ENCODE peak calls at places on chromosomes 4 and X, in five cellular contexts. One of them, this sample, is unnamed.

GRCh38 chr4:33780952-33781655 is 2463.2 kb downstream of the ARAP2 start:
- DNase-seq in progenitor cell of endocrine pancreas: no peak
- DNase-seq in activated B cell treated with CpG ODN at 0.5 μM for 24 hours: no peak
- DNase-seq in GM10248: no peak
- DNase-seq in nephron progenitor cell: no peak
- DNase-seq in this sample: no peak

GRCh38 chrX:134931550-134931949 is 59.2 kb upstream of the SMIM10 start:
- DNase-seq in progenitor cell of endocrine pancreas: no peak
- DNase-seq in activated B cell treated with CpG ODN at 0.5 μM for 24 hours: no peak
- DNase-seq in GM10248: no peak
- DNase-seq in nephron progenitor cell: no peak
- DNase-seq in this sample: no peak

GRCh38 chr4:128393111-128393704 is 105.6 kb upstream of the PGRMC2 start:
- DNase-seq in progenitor cell of endocrine pancreas: no peak
- DNase-seq in activated B cell treated with CpG ODN at 0.5 μM for 24 hours: no peak
- DNase-seq in GM10248: no peak
- DNase-seq in nephron progenitor cell: no peak
- DNase-seq in this sample: no peak

GRCh38 chrX:16606142-16606720 is 43.7 kb upstream of the S100G start:
- DNase-seq in progenitor cell of endocrine pancreas: no peak
- DNase-seq in activated B cell treated with CpG ODN at 0.5 μM for 24 hours: no peak
- DNase-seq in GM10248: no peak
- DNase-seq in nephron progenitor cell: no peak
- DNase-seq in this sample: no peak

GRCh38 chr4:115361781-115362180 is 248.4 kb upstream of the NDST4 start:
- DNase-seq in progenitor cell of endocrine pancreas: no peak
- DNase-seq in activated B cell treated with CpG ODN at 0.5 μM for 24 hours: no peak
- DNase-seq in GM10248: no peak
- DNase-seq in nephron progenitor cell: no peak
- DNase-seq in this sample: no peak

GRCh38 chr4:144295286-144295995 is 154.9 kb upstream of the GYPA start:
- DNase-seq in progenitor cell of endocrine pancreas: no peak
- DNase-seq in activated B cell treated with CpG ODN at 0.5 μM for 24 hours: no peak
- DNase-seq in GM10248: no peak
- DNase-seq in nephron progenitor cell: no peak
- DNase-seq in this sample: no peak

GRCh38 chr4:122041312-122041711 is 89.5 kb upstream of the TRPC3 start:
- DNase-seq in progenitor cell of endocrine pancreas: no peak
- DNase-seq in activated B cell treated with CpG ODN at 0.5 μM for 24 hours: no peak
- DNase-seq in GM10248: no peak
- DNase-seq in nephron progenitor cell: no peak
- DNase-seq in this sample: no peak

GRCh38 chrX:100695302-100695701 is 36.6 kb downstream of the SYTL4 start:
- DNase-seq in progenitor cell of endocrine pancreas: no peak
- DNase-seq in activated B cell treated with CpG ODN at 0.5 μM for 24 hours: no peak
- DNase-seq in GM10248: no peak
- DNase-seq in nephron progenitor cell: no peak
- DNase-seq in this sample: no peak

GRCh38 chrX:43002526-43003203 is 224.7 kb upstream of the PPP1R2C start:
- DNase-seq in progenitor cell of endocrine pancreas: no peak
- DNase-seq in activated B cell treated with CpG ODN at 0.5 μM for 24 hours: no peak
- DNase-seq in GM10248: peak; percentile 10
- DNase-seq in nephron progenitor cell: no peak
- DNase-seq in this sample: no peak

GRCh38 chr4:113433116-113433515 is 328.4 kb downstream of the CAMK2D start:
- DNase-seq in progenitor cell of endocrine pancreas: no peak
- DNase-seq in activated B cell treated with CpG ODN at 0.5 μM for 24 hours: no peak
- DNase-seq in GM10248: no peak
- DNase-seq in nephron progenitor cell: no peak
- DNase-seq in this sample: no peak

GRCh38 chr4:86846921-86847320 is 2.3 kb downstream of the SLC10A6 start:
- DNase-seq in progenitor cell of endocrine pancreas: no peak
- DNase-seq in activated B cell treated with CpG ODN at 0.5 μM for 24 hours: no peak
- DNase-seq in GM10248: no peak
- DNase-seq in nephron progenitor cell: no peak
- DNase-seq in this sample: no peak

GRCh38 chr4:151887816-151888180 is 127.0 kb upstream of the GATB start:
- DNase-seq in progenitor cell of endocrine pancreas: no peak
- DNase-seq in activated B cell treated with CpG ODN at 0.5 μM for 24 hours: no peak
- DNase-seq in GM10248: no peak
- DNase-seq in nephron progenitor cell: no peak
- DNase-seq in this sample: no peak

GRCh38 chrX:65706041-65706828 is 38.8 kb downstream of the MSN start:
- DNase-seq in progenitor cell of endocrine pancreas: no peak
- DNase-seq in activated B cell treated with CpG ODN at 0.5 μM for 24 hours: peak; percentile 34
- DNase-seq in GM10248: peak; percentile 30
- DNase-seq in nephron progenitor cell: no peak
- DNase-seq in this sample: peak; percentile 46

GRCh38 chr4:153064571-153064970 is 128.4 kb downstream of the FHDC1 start:
- DNase-seq in progenitor cell of endocrine pancreas: no peak
- DNase-seq in activated B cell treated with CpG ODN at 0.5 μM for 24 hours: no peak
- DNase-seq in GM10248: no peak
- DNase-seq in nephron progenitor cell: no peak
- DNase-seq in this sample: no peak

GRCh38 chrX:107565916-107566602 is 62.3 kb upstream of the PRPS1 start:
- DNase-seq in progenitor cell of endocrine pancreas: peak; percentile 16
- DNase-seq in activated B cell treated with CpG ODN at 0.5 μM for 24 hours: no peak
- DNase-seq in GM10248: no peak
- DNase-seq in nephron progenitor cell: peak; percentile 25
- DNase-seq in this sample: no peak

GRCh38 chrX:119503484-119503861 is 35.2 kb downstream of the SLC25A5 start:
- DNase-seq in progenitor cell of endocrine pancreas: no peak
- DNase-seq in activated B cell treated with CpG ODN at 0.5 μM for 24 hours: no peak
- DNase-seq in GM10248: no peak
- DNase-seq in nephron progenitor cell: no peak
- DNase-seq in this sample: no peak

GRCh38 chr4:1899149-1900086 is 28.2 kb downstream of the NSD2 start:
- DNase-seq in progenitor cell of endocrine pancreas: peak; percentile 52
- DNase-seq in activated B cell treated with CpG ODN at 0.5 μM for 24 hours: peak; percentile 44
- DNase-seq in GM10248: peak; percentile 87
- DNase-seq in nephron progenitor cell: peak; percentile 75
- DNase-seq in this sample: peak; percentile 64

GRCh38 chr4:1896658-1896991 is 25.4 kb downstream of the NSD2 start:
- DNase-seq in progenitor cell of endocrine pancreas: no peak
- DNase-seq in activated B cell treated with CpG ODN at 0.5 μM for 24 hours: no peak
- DNase-seq in GM10248: no peak
- DNase-seq in nephron progenitor cell: no peak
- DNase-seq in this sample: no peak

GRCh38 chr4:1895971-1896657 is 24.9 kb downstream of the NSD2 start:
- DNase-seq in progenitor cell of endocrine pancreas: no peak
- DNase-seq in activated B cell treated with CpG ODN at 0.5 μM for 24 hours: no peak
- DNase-seq in GM10248: no peak
- DNase-seq in nephron progenitor cell: no peak
- DNase-seq in this sample: no peak

GRCh38 chr4:1898681-1899080 is 27.5 kb downstream of the NSD2 start:
- DNase-seq in progenitor cell of endocrine pancreas: no peak
- DNase-seq in activated B cell treated with CpG ODN at 0.5 μM for 24 hours: no peak
- DNase-seq in GM10248: peak; percentile 19
- DNase-seq in nephron progenitor cell: no peak
- DNase-seq in this sample: no peak

DNA sequence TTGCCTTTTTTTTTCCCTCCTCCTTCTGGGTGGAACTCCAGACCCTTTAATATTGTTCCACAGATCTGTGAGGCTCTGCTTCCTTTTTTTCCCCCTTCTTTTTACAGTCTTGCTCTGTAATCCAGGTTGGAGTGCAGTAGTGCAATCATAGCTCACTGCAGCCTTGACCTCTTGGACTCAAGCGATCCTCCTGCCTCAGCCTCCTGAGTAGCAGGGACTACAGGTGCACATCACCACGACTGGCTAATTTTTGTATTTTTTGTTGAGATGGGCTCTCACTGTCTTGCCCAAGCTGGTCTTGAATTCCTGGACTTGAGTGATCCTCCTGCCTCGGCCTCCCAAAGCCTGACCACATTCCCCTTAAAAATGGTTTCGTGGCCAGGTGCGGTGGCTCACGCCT is 26.8 kb downstream of the NSD2 start:
- DNase-seq in progenitor cell of endocrine pancreas: no peak
- DNase-seq in activated B cell treated with CpG ODN at 0.5 μM for 24 hours: no peak
- DNase-seq in GM10248: no peak
- DNase-seq in nephron progenitor cell: no peak
- DNase-seq in this sample: no peak
- TF ChIP-seq CTCF in progenitor cell of endocrine pancreas: no peak
- TF ChIP-seq CTCF in activated B cell treated with CpG ODN at 0.5 μM for 24 hours: no peak
- TF ChIP-seq CTCF in GM10248: no peak
- TF ChIP-seq CTCF in nephron progenitor cell: no peak
- TF ChIP-seq CTCF in this sample: no peak

GRCh38 chr4:156476359-156476758 is 495.2 kb downstream of the PDGFC start:
- DNase-seq in progenitor cell of endocrine pancreas: no peak
- DNase-seq in activated B cell treated with CpG ODN at 0.5 μM for 24 hours: no peak
- DNase-seq in GM10248: no peak
- DNase-seq in nephron progenitor cell: no peak
- DNase-seq in this sample: no peak

GRCh38 chr4:156473175-156473574 is 498.4 kb downstream of the PDGFC start:
- DNase-seq in progenitor cell of endocrine pancreas: no peak
- DNase-seq in activated B cell treated with CpG ODN at 0.5 μM for 24 hours: no peak
- DNase-seq in GM10248: no peak
- DNase-seq in nephron progenitor cell: no peak
- DNase-seq in this sample: no peak

GRCh38 chr4:156472624-156473023 is 499.0 kb downstream of the PDGFC start:
- DNase-seq in progenitor cell of endocrine pancreas: no peak
- DNase-seq in activated B cell treated with CpG ODN at 0.5 μM for 24 hours: no peak
- DNase-seq in GM10248: no peak
- DNase-seq in nephron progenitor cell: no peak
- DNase-seq in this sample: no peak

DNA sequence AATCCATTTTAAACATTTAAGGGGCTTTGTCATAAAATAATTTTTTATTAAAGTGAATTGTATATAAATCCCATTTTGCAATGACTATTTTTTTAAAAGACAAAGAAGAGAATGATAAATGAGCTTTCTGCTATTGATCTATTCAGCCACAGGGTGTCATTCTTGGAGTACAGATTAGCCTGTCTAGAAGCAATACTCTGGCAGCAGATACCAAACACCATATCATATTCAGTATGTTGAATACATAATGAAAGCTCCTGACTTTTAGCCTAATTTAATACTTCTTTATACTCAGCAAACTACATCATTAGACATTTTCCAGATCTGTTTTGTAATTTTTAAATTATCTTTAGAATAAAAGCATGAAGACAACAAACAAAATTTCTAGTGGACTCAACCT is 496.3 kb downstream of the PDGFC start:
- DNase-seq in progenitor cell of endocrine pancreas: no peak
- DNase-seq in activated B cell treated with CpG ODN at 0.5 μM for 24 hours: no peak
- DNase-seq in GM10248: no peak
- DNase-seq in nephron progenitor cell: no peak
- DNase-seq in this sample: no peak
- TF ChIP-seq CTCF in progenitor cell of endocrine pancreas: peak; percentile 30
- TF ChIP-seq CTCF in activated B cell treated with CpG ODN at 0.5 μM for 24 hours: no peak
- TF ChIP-seq CTCF in GM10248: peak; percentile 14
- TF ChIP-seq CTCF in nephron progenitor cell: no peak
- TF ChIP-seq CTCF in this sample: no peak

GRCh38 chrX:23079347-23079746 is 79.6 kb downstream of the DDX53 start:
- DNase-seq in progenitor cell of endocrine pancreas: no peak
- DNase-seq in activated B cell treated with CpG ODN at 0.5 μM for 24 hours: no peak
- DNase-seq in GM10248: no peak
- DNase-seq in nephron progenitor cell: no peak
- DNase-seq in this sample: no peak
- TF ChIP-seq CTCF in progenitor cell of endocrine pancreas: no peak
- TF ChIP-seq CTCF in activated B cell treated with CpG ODN at 0.5 μM for 24 hours: no peak
- TF ChIP-seq CTCF in GM10248: no peak
- TF ChIP-seq CTCF in nephron progenitor cell: no peak
- TF ChIP-seq CTCF in this sample: no peak

DNA sequence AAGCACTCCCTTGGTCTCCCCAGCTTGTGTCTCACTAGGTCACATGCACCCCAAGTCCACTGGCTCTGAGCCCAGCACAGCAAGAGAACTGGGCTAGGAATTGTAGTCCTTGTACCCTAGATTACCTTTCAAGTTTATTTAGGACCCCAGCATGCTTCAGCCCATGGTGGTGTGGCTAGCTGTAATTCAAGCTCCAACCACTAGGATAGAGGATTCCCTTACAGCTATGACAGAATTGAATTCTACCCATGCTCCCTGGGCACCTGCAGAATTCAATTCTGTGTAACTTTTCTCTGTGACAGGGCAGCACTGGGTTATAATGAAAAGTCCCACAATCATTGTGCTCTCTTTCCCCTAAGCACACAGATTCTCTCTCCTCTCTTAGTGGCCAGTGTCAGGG is 253.8 kb upstream of the DMD start:
- DNase-seq in progenitor cell of endocrine pancreas: no peak
- DNase-seq in activated B cell treated with CpG ODN at 0.5 μM for 24 hours: no peak
- DNase-seq in GM10248: no peak
- DNase-seq in nephron progenitor cell: no peak
- DNase-seq in this sample: no peak
- TF ChIP-seq CTCF in progenitor cell of endocrine pancreas: peak; percentile 28
- TF ChIP-seq CTCF in activated B cell treated with CpG ODN at 0.5 μM for 24 hours: no peak
- TF ChIP-seq CTCF in GM10248: no peak
- TF ChIP-seq CTCF in nephron progenitor cell: no peak
- TF ChIP-seq CTCF in this sample: no peak

GRCh38 chr4:159256037-159256436 is 153.2 kb downstream of the RAPGEF2 start:
- DNase-seq in progenitor cell of endocrine pancreas: no peak
- DNase-seq in activated B cell treated with CpG ODN at 0.5 μM for 24 hours: no peak
- DNase-seq in GM10248: no peak
- DNase-seq in nephron progenitor cell: no peak
- DNase-seq in this sample: no peak
- TF ChIP-seq CTCF in progenitor cell of endocrine pancreas: no peak
- TF ChIP-seq CTCF in activated B cell treated with CpG ODN at 0.5 μM for 24 hours: no peak
- TF ChIP-seq CTCF in GM10248: no peak
- TF ChIP-seq CTCF in nephron progenitor cell: no peak
- TF ChIP-seq CTCF in this sample: no peak

GRCh38 chr4:14386196-14386595 is 616.1 kb upstream of the CPEB2 start:
- DNase-seq in progenitor cell of endocrine pancreas: no peak
- DNase-seq in activated B cell treated with CpG ODN at 0.5 μM for 24 hours: no peak
- DNase-seq in GM10248: no peak
- DNase-seq in nephron progenitor cell: no peak
- DNase-seq in this sample: no peak
- TF ChIP-seq CTCF in progenitor cell of endocrine pancreas: no peak
- TF ChIP-seq CTCF in activated B cell treated with CpG ODN at 0.5 μM for 24 hours: no peak
- TF ChIP-seq CTCF in GM10248: no peak
- TF ChIP-seq CTCF in nephron progenitor cell: no peak
- TF ChIP-seq CTCF in this sample: no peak

DNA sequence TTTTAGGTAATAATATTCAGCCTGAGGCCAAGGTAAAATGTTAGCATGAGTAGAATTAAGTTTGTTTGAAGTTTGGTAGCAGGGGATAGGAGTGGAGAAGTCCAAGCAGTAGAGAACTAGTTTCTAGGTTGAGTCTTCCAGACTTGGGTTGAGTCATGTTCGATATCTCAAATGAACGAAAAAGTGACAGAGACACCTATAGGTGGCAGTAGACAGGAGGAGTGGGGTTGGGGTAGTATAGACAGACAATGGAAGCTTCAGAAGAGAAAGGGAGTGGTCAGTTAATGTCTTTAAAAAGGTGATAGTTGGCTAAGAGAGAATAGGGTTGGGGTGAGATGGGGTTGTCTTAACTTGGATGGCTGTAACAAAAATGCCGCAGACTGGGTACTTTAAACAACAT is 58.7 kb upstream of the EMCN start:
- DNase-seq in progenitor cell of endocrine pancreas: no peak
- DNase-seq in activated B cell treated with CpG ODN at 0.5 μM for 24 hours: no peak
- DNase-seq in GM10248: no peak
- DNase-seq in nephron progenitor cell: no peak
- DNase-seq in this sample: no peak
- TF ChIP-seq CTCF in progenitor cell of endocrine pancreas: no peak
- TF ChIP-seq CTCF in activated B cell treated with CpG ODN at 0.5 μM for 24 hours: no peak
- TF ChIP-seq CTCF in GM10248: no peak
- TF ChIP-seq CTCF in nephron progenitor cell: no peak
- TF ChIP-seq CTCF in this sample: no peak

DNA sequence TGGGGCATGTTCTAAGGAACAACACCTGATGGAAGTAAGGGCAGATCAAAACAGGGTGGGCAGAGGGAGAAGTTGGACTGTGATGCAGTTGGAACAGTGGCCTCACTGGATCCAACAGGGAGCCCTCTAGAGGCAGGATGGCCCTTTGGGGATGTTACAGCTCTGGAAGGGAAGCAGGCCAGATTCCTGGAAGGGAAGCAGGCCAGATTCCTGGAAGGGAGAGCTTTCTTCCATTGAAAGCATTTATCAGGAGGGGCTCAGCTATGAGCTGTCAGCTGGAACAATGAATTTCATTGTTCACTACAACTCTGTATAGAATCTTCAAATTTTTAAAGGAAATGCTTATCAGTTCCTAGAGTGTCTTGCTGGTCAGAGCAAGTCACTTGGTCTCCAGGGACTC is 17.7 kb downstream of the IL15 start:
- DNase-seq in progenitor cell of endocrine pancreas: no peak
- DNase-seq in activated B cell treated with CpG ODN at 0.5 μM for 24 hours: no peak
- DNase-seq in GM10248: no peak
- DNase-seq in nephron progenitor cell: peak; percentile 38
- DNase-seq in this sample: no peak
- TF ChIP-seq CTCF in progenitor cell of endocrine pancreas: peak; percentile 58
- TF ChIP-seq CTCF in activated B cell treated with CpG ODN at 0.5 μM for 24 hours: no peak
- TF ChIP-seq CTCF in GM10248: peak; percentile 37
- TF ChIP-seq CTCF in nephron progenitor cell: peak; percentile 43
- TF ChIP-seq CTCF in this sample: no peak

This sample was measured in CD8-positive, alpha-beta T cell.